ENCODE peak calls at places on chromosomes 5 and 9, in seven cellular contexts. Z is HCT116, Y is GM23338, C is A549, B is HepG2, F is K562, S is Panc1. X is an unnamed sample.

GRCh38 chr5:146620663-146621051 is 104.7 kb upstream of the GPR151 start:
- DNase-seq in B (no peak), F (no peak), Z (no peak), S (no peak), Y (peak; percentile 56), C (no peak), X (no peak)

GRCh38 chr5:154723740-154724505 is 31.3 kb upstream of the LARP1 start:
- DNase-seq in B (no peak), Y (no peak), S (no peak), F (peak; percentile 69), Z (no peak), C (no peak), X (no peak)

GRCh38 chr5:133868946-133869674 is 99.3 kb downstream of the C5orf15 start:
- DNase-seq in B (peak; percentile 21), Y (peak; percentile 82), S (peak; percentile 38), C (peak; percentile 75), Z (peak; percentile 53), F (peak; percentile 77), X (peak; percentile 39)

GRCh38 chr9:37151802-37152201 is 31.4 kb downstream of the ZCCHC7 start:
- DNase-seq in B (no peak), S (no peak), F (no peak), C (no peak), Y (no peak), Z (no peak), X (no peak)

GRCh38 chr5:111063709-111064322 is 7.7 kb upstream of the TSLP start:
- DNase-seq in F (no peak), Z (peak; percentile 31), C (peak; percentile 36), Y (no peak), B (peak; percentile 31), S (no peak), X (no peak)

GRCh38 chr5:15285901-15286583 is 213.9 kb upstream of the FBXL7 start:
- DNase-seq in S (no peak), F (no peak), B (no peak), Y (no peak), Z (no peak), C (no peak), X (no peak)

GRCh38 chr5:86881493-86882090 is 263.9 kb downstream of the COX7C start:
- DNase-seq in Y (no peak), F (no peak), B (no peak), S (no peak), C (no peak), Z (no peak), X (no peak)

GRCh38 chr5:108788142-108788541 is 40.4 kb downstream of the FER start:
- DNase-seq in C (no peak), F (no peak), S (no peak), Z (no peak), B (no peak), Y (no peak), X (no peak)

GRCh38 chr9:88460583-88461332 is 72.5 kb downstream of the SPIN1 start:
- DNase-seq in Z (no peak), C (peak; percentile 21), Y (peak; percentile 30), F (no peak), B (no peak), S (no peak), X (no peak)

GRCh38 chr5:138778234-138778633 is 25.0 kb downstream of the CTNNA1 start:
- DNase-seq in S (no peak), Y (no peak), C (no peak), Z (no peak), B (no peak), F (no peak), X (no peak)

GRCh38 chr9:98538626-98539031 is 170.1 kb downstream of the GABBR2 start:
- DNase-seq in C (no peak), S (no peak), B (no peak), F (no peak), Z (no peak), Y (no peak), X (no peak)

GRCh38 chr5:35854248-35854647 is 2.4 kb upstream of the IL7R start:
- DNase-seq in F (no peak), S (no peak), Z (no peak), C (no peak), B (no peak), Y (no peak), X (no peak)

GRCh38 chr5:153456354-153456753 is 34.1 kb upstream of the GRIA1 start:
- DNase-seq in B (no peak), S (no peak), F (no peak), Y (peak; percentile 71), C (no peak), Z (no peak), X (no peak)

GRCh38 chr9:6646028-6646636 is 603 bp upstream of the GLDC start:
- DNase-seq in B (peak; percentile 18), Z (no peak), C (peak; percentile 71), F (no peak), S (no peak), Y (no peak), X (no peak)

GRCh38 chr5:142549834-142550233 is 136.1 kb downstream of the FGF1 start:
- DNase-seq in S (no peak), C (no peak), Z (no peak), Y (no peak), B (no peak), F (no peak), X (no peak)

GRCh38 chr5:142544946-142545652 is 140.8 kb downstream of the FGF1 start:
- DNase-seq in B (no peak), Z (no peak), C (no peak), S (no peak), F (no peak), Y (no peak), X (no peak)

GRCh38 chr5:142545653-142546322 is 140.1 kb downstream of the FGF1 start:
- DNase-seq in Y (no peak), B (no peak), F (no peak), Z (no peak), C (no peak), S (no peak), X (no peak)

GRCh38 chr5:142548739-142549275 is 137.1 kb downstream of the FGF1 start:
- DNase-seq in Z (peak; percentile 93), B (peak; percentile 88), C (peak; percentile 93), S (peak; percentile 97), F (peak; percentile 80), Y (peak; percentile 96), X (peak; percentile 37)

DNA sequence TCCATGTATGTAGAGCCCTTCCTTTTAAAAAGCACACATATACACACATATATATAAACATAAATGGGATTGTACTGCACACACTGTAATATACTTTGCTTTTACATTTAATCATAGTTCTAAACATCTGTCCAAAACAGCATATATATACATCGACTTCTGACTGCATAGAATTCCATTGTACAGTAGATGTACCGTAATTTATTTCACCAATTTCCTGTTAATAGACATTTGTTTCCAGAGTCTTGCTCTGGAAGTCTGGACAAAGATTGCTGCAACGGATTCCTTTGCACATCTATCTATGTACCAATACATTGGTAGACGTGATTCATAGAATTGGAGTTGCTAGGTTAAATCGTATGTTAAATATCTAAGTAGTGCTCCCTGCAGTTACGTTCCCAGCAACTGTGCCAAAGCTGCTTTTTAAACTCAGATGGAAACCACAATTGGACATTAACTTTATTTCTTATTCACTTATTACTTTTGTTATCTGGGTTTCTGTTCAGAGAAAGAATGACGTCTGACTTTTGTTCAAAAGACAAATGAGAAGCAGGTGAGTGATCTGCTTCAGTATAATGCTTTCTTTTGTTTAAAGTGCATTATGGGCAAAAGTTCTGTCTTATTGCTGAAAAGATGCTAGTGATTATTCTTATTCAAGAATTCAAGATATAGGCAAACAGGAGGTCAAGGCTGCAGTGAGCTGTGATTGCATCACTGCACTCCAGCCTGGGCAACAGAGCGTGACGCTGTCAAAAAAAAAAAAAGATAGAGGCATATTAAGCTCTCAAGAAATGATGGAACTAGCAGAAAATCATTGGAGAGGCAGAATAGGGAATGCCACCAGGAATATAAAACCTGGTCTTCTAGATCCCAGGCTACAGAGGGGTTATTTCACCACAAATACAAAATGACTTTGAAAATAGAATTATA is 138.2 kb downstream of the FGF1 start:
- DNase-seq in B (no peak), S (no peak), Z (no peak), F (no peak), C (no peak), Y (no peak), X (no peak)
- TF ChIP-seq REST in B (no peak), S (no peak), Z (no peak), F (no peak), C (no peak), Y (no peak), X (no peak)

GRCh38 chr5:91787718-91788117 is 404.6 kb upstream of the ARRDC3 start:
- DNase-seq in S (no peak), F (no peak), B (no peak), Y (no peak), Z (no peak), C (no peak), X (no peak)
- TF ChIP-seq REST in S (no peak), F (no peak), B (no peak), Y (no peak), Z (no peak), C (no peak), X (no peak)

DNA sequence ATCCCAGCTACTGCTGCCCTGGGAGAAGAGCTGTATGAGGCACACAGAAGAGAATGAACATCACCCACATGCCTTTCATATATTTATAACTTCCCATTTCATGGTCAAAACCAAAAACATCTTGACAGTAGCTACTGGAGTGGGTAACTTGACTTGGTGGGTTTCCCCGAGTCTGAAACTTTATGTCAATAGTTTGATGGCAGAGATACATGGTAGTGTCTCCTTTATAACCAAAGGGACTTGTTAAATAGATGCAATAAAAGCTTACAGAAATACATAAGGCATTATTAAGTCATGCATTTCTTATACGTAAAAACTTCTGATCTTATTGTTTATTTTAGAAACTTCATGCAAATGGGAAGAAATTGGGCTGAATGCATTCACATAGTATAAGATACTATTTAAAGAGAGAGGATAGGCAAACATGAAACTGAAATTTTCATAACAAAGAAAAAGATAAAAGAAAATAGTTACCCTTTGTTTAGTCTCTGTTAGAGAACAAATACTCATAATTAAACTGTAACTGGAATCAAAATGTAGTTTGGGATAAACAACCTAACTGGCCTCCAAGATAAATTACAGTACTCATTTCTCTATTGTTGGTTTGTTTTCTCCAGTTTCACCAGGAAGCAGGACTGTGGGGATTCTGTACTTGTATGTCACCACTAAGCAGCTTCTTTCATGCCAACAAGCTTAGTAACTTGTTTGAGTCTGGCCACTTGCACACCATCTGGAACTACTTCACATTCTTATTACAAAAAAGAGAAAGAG is 459.3 kb upstream of the MEF2C start:
- DNase-seq in S (no peak), Z (no peak), F (no peak), Y (no peak), C (no peak), B (no peak), X (no peak)
- TF ChIP-seq REST in S (no peak), Z (no peak), F (no peak), Y (no peak), C (no peak), B (no peak), X (no peak)

DNA sequence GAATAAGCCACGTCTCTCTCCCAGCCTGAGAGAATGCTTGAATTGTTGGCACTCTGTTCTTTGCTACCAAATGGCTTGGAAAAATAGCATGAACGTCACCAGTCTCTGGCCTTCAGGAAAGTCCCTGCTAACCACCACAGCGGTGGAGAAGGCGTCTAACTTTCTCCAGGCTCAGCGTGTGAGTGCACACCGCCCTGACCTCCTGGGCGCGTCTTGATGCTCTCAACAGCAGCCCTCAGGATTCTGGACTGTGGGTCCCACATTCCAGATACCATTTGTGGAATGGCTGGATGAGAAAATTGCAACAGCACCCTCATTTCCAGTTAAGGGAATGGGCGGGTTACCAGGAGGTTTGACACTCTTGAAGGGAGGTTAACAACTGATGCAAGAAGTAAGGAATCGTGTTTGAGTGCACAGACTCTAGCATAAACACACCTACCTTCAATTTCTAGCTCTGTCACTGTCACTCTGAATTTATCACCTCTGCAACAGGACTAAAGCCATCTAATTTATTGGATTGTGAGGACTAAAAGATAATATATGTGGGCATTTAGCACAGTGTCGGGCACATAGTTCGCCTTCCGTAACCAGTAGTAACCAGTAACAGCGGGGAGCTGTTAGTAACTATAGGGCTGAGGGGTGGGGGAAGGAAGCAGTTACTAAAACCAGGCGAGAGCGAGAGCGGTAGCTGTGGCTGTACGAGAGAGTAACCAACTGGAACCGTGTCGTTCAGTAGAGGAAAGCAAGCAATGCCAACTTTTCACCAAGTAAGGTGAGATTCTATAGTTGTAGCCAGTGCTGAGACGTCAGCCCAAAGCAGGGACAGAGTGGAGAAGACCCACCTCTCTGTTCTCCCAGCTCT is 807 bp upstream of the PLGRKT start:
- DNase-seq in F (no peak), B (no peak), S (no peak), Y (no peak), Z (no peak), C (peak; percentile 37), X (no peak)
- TF ChIP-seq REST in F (no peak), B (no peak), S (no peak), Y (no peak), Z (no peak), C (no peak), X (no peak)

X was measured in HL-60.